ENCODE peak calls at places on chromosome 22, in nine cellular contexts. S is stimulated activated CD8-positive, alpha-beta memory T cell treated with anti-CD3 and anti-CD28 coated beads, Interleukin-12 subunit alpha, Interleukin-12 subunit beta, amount 100 ng/mL, for 1 hour; T is GM04504; V is dermis microvascular lymphatic vessel endothelial cell; I is HEK293T; H is smooth muscle cell of the brain vasculature; A is lower leg skin; E is neural crest cell; P is iPS-NIHi11. F is an unnamed sample.

GRCh38 chr22:27558658-27559371 is 242.7 kb downstream of the MN1 start:
- DNase-seq in E (no peak), A (no peak), H (no peak), S (no peak), T (no peak), V (no peak), I (no peak), P (no peak), F (no peak)

GRCh38 chr22:37631448-37632173 is 7.9 kb upstream of the SH3BP1 start:
- DNase-seq in I (no peak), E (no peak), H (no peak), T (no peak), S (no peak), P (no peak), V (peak; percentile 86), A (no peak), F (no peak)

GRCh38 chr22:50729391-50730012 is 8.5 kb upstream of the ACR start:
- DNase-seq in E (no peak), H (no peak), A (no peak), S (no peak), T (no peak), P (no peak), I (no peak), V (no peak), F (no peak)

GRCh38 chr22:35334010-35334409 is 34.3 kb downstream of the TOM1 start:
- DNase-seq in P (no peak), T (no peak), S (no peak), A (no peak), E (no peak), V (no peak), H (no peak), I (no peak), F (no peak)

GRCh38 chr22:48578138-48579034 is 1249.3 kb downstream of the BRD1 start:
- DNase-seq in V (no peak), T (no peak), P (no peak), H (no peak), A (no peak), I (no peak), E (peak; percentile 31), S (no peak), F (no peak)

GRCh38 chr22:38715852-38716251 is 10.1 kb downstream of the GTPBP1 start:
- DNase-seq in V (no peak), H (no peak), E (no peak), S (no peak), A (no peak), P (no peak), I (no peak), T (no peak), F (no peak)

GRCh38 chr22:36077261-36077660 is 48.6 kb upstream of the RBFOX2 start:
- DNase-seq in V (no peak), P (no peak), H (no peak), I (no peak), A (peak; percentile 30), T (peak; percentile 52), S (no peak), E (no peak), F (no peak)

GRCh38 chr22:36936362-36937116 is 23.1 kb downstream of the CSF2RB start:
- DNase-seq in E (no peak), A (no peak), P (no peak), I (no peak), S (no peak), T (no peak), V (no peak), H (no peak), F (no peak)

GRCh38 chr22:23182289-23183106 is 2.2 kb downstream of the BCR start:
- DNase-seq in I (peak; percentile 66), T (no peak), H (no peak), A (no peak), P (peak; percentile 40), S (no peak), V (no peak), E (no peak), F (no peak)

F was measured in T follicular helper cell.